ENCODE peak calls at places on chromosomes 3 and 15, in seven cellular contexts. Z, R, B, F, Q, S and A are unnamed samples.

GRCh38 chr15:67834593-67835348 is 5.1 kb downstream of the RNU6-1 start:
- DNase-seq in Q (no peak), F (no peak), Z (no peak), B (no peak), R (no peak), S (no peak), A (no peak)

GRCh38 chr15:22827125-22827524 is 11.3 kb upstream of the NIPA2 start:
- DNase-seq in S (no peak), R (no peak), Q (no peak), F (no peak), Z (no peak), B (no peak), A (no peak)

GRCh38 chr3:46935168-46935858 is 41.2 kb downstream of the CCDC12 start:
- DNase-seq in R (peak), F (peak), S (peak), Q (peak), Z (peak), B (no peak), A (peak)

GRCh38 chr15:60844010-60844409 is 365.1 kb upstream of the ICE2 start:
- DNase-seq in F (no peak), R (no peak), B (no peak), Z (no peak), S (no peak), Q (no peak), A (no peak)

GRCh38 chr3:51390186-51390585 is 899 bp upstream of the RBM15B start:
- DNase-seq in R (no peak), Z (no peak), S (no peak), B (no peak), Q (no peak), F (no peak), A (no peak)

GRCh38 chr15:99992611-99993231 is 259.5 kb upstream of the LYSMD4 start:
- DNase-seq in B (no peak), R (no peak), Z (no peak), F (no peak), Q (no peak), S (no peak), A (no peak)

GRCh38 chr15:54594115-54594514 is 602.6 kb downstream of the RSL24D1 start:
- DNase-seq in Z (no peak), S (no peak), R (no peak), F (no peak), B (no peak), Q (no peak), A (no peak)

GRCh38 chr3:52299815-52300611 is 12.4 kb downstream of the GLYCTK start:
- DNase-seq in B (no peak), S (peak), F (no peak), Q (peak), Z (no peak), R (peak), A (no peak)

GRCh38 chr3:146968204-146968651 is 363.1 kb upstream of the PLSCR5 start:
- DNase-seq in R (peak), Q (peak), F (no peak), S (peak), Z (peak), B (no peak), A (peak)

GRCh38 chr3:44045476-44046275 is 196.0 kb upstream of the TOPAZ1 start:
- DNase-seq in F (peak), S (no peak), B (no peak), R (peak), Z (no peak), Q (peak), A (no peak)

GRCh38 chr3:98961161-98962155 is 60.0 kb upstream of the DCBLD2 start:
- DNase-seq in F (no peak), Q (peak), R (peak), Z (no peak), S (peak), B (no peak), A (peak)

GRCh38 chr3:5304789-5305680 is 117.5 kb downstream of the EDEM1 start:
- DNase-seq in Z (no peak), S (peak), F (no peak), Q (peak), B (no peak), R (peak), A (no peak)

GRCh38 chr15:67386947-67387346 is 132.4 kb downstream of the IQCH start:
- DNase-seq in R (no peak), Z (no peak), B (no peak), F (no peak), Q (no peak), S (no peak), A (no peak)

GRCh38 chr3:186997061-186998054 is 67.0 kb downstream of the ST6GAL1 start:
- DNase-seq in B (no peak), R (no peak), Q (peak), F (no peak), S (no peak), Z (no peak), A (no peak)

GRCh38 chr3:186225603-186226002 is 116.7 kb upstream of the ETV5 start:
- DNase-seq in Q (no peak), F (no peak), S (no peak), B (no peak), R (no peak), Z (no peak), A (no peak)

GRCh38 chr3:127525373-127525772 is 65.2 kb downstream of the TPRA1 start:
- DNase-seq in R (peak), Z (peak), S (peak), F (no peak), Q (peak), B (no peak), A (no peak)

GRCh38 chr3:58628823-58629562 is 37.6 kb downstream of the FAM3D start:
- DNase-seq in F (peak), B (no peak), R (peak), S (peak), Z (peak), Q (peak), A (peak)

GRCh38 chr3:196941846-196942225 is 492 bp downstream of the NCBP2 start:
- DNase-seq in Z (peak), Q (peak), S (peak), B (no peak), F (peak), R (no peak), A (no peak)

GRCh38 chr3:57110797-57111196 is 50.3 kb downstream of the SPATA12 start:
- DNase-seq in B (no peak), R (no peak), Q (no peak), Z (no peak), S (no peak), F (no peak), A (no peak)

GRCh38 chr15:38401101-38401500 is 52.8 kb upstream of the FAM98B start:
- DNase-seq in S (peak), B (no peak), F (no peak), Q (no peak), R (peak), Z (no peak), A (no peak)

GRCh38 chr3:154886437-154886836 is 193.7 kb upstream of the MME start:
- DNase-seq in R (peak), Q (peak), B (no peak), Z (peak), S (peak), F (no peak), A (peak)

GRCh38 chr15:45719490-45719889 is 84.7 kb downstream of the SQOR start:
- DNase-seq in B (no peak), Z (no peak), R (no peak), F (no peak), Q (peak), S (peak), A (no peak)

GRCh38 chr3:72694398-72694797 is 153.8 kb downstream of the SHQ1 start:
- DNase-seq in Z (peak), S (peak), B (no peak), F (no peak), Q (peak), R (peak), A (no peak)

GRCh38 chr3:111874177-111874820 is 15.2 kb downstream of the PHLDB2 start:
- DNase-seq in B (no peak), F (no peak), R (peak), Q (peak), Z (no peak), S (peak), A (no peak)

GRCh38 chr3:150421799-150422548 is 13.9 kb downstream of the TSC22D2 start:
- DNase-seq in B (no peak), Q (no peak), F (no peak), R (no peak), S (peak), Z (no peak), A (no peak)

GRCh38 chr15:83769411-83769960 is 115.6 kb downstream of the ADAMTSL3 start:
- DNase-seq in B (no peak), S (peak), Q (no peak), F (no peak), Z (no peak), R (no peak), A (no peak)

GRCh38 chr3:77348244-77348855 is 308.5 kb downstream of the ROBO2 start:
- DNase-seq in F (no peak), S (peak), R (peak), Z (no peak), B (no peak), Q (peak), A (no peak)

GRCh38 chr3:118151164-118151563 is 883.5 kb downstream of the IGSF11 start:
- DNase-seq in S (no peak), Q (no peak), R (no peak), F (no peak), B (no peak), Z (no peak), A (no peak)

GRCh38 chr3:123605789-123606234 is 21.0 kb upstream of the HACD2 start:
- DNase-seq in B (no peak), Q (no peak), R (no peak), S (no peak), Z (no peak), F (no peak), A (no peak)

GRCh38 chr15:51982770-51983103 is 11.2 kb upstream of the LEO1 start:
- DNase-seq in S (no peak), F (no peak), B (no peak), Z (no peak), R (no peak), Q (no peak), A (no peak)

GRCh38 chr15:35618260-35619188 is 72.6 kb upstream of the DPH6 start:
- DNase-seq in B (no peak), Z (peak), S (peak), R (no peak), Q (no peak), F (no peak), A (no peak)

GRCh38 chr3:164465172-164465571 is 613.1 kb downstream of the SI start:
- DNase-seq in S (peak), F (no peak), B (no peak), Q (peak), R (peak), Z (no peak), A (no peak)

GRCh38 chr15:59885832-59886231 is 118.3 kb upstream of the FOXB1 start:
- DNase-seq in S (peak), F (no peak), Q (no peak), R (no peak), Z (no peak), B (no peak), A (no peak)

GRCh38 chr3:20125912-20126311 is 60.1 kb downstream of the SGO1 start:
- DNase-seq in R (no peak), F (peak), Q (no peak), B (no peak), Z (no peak), S (no peak), A (no peak)

GRCh38 chr15:34799149-34799824 is 3.9 kb upstream of the ACTC1 start:
- DNase-seq in F (peak), Z (no peak), S (peak), Q (no peak), B (no peak), R (no peak), A (no peak)

GRCh38 chr15:31853370-31853769 is 176.9 kb upstream of the CHRNA7 start:
- DNase-seq in Q (no peak), Z (no peak), R (no peak), S (no peak), F (no peak), B (no peak), A (no peak)

GRCh38 chr15:48332642-48333034 is 1.4 kb downstream of the DUT start:
- DNase-seq in Z (no peak), S (no peak), Q (no peak), B (no peak), R (no peak), F (no peak), A (no peak)

GRCh38 chr3:138234401-138235179 is 47.5 kb downstream of the ARMC8 start:
- DNase-seq in R (peak), F (no peak), S (no peak), Q (no peak), Z (peak), B (no peak), A (peak)

GRCh38 chr3:156615592-156616173 is 58.7 kb upstream of the TIPARP start:
- DNase-seq in Z (no peak), S (peak), F (no peak), B (no peak), Q (peak), R (peak), A (no peak)

GRCh38 chr15:74531144-74531811 is 9.7 kb upstream of the ARID3B start:
- DNase-seq in B (no peak), F (no peak), R (peak), S (peak), Z (peak), Q (peak), A (peak)
- H3K4me3 ChIP-seq in B (no peak), F (no peak), R (no peak), S (no peak), Z (no peak), Q (no peak), A (peak)

DNA sequence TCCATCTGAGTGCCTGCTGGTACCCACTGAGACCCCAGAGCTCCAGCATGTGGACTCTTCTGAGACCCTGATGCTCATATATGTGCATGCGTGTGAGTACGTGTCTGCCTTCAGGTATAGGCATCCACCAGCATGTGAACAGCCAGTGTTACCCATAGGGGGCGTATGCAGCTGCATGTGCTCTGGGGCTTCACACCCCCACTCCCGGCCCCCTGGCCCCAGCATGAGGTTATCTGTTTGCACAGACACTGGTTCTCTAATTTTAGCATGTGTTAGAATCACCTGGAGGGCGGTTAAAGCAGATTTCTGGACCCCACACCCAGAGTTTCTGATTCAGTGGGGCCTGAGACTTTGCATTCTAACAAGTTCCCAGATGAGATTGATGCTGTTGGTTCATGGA is 824 bp upstream of the CILP start:
- DNase-seq in F (no peak), R (no peak), B (no peak), Z (no peak), S (no peak), Q (no peak), A (no peak)
- TF ChIP-seq CTCF in F (no peak), R (peak), B (peak), Z (peak), S (peak), Q (peak), A (peak)

GRCh38 chr3:18723426-18723825 is 298.3 kb upstream of the SATB1 start:
- DNase-seq in R (no peak), S (no peak), F (no peak), Q (no peak), B (no peak), Z (no peak), A (no peak)

GRCh38 chr3:18730491-18730890 is 305.4 kb upstream of the SATB1 start:
- DNase-seq in F (no peak), B (no peak), S (no peak), Q (no peak), R (no peak), Z (no peak), A (no peak)

GRCh38 chr3:18729671-18730070 is 304.5 kb upstream of the SATB1 start:
- DNase-seq in S (peak), R (no peak), Q (no peak), Z (no peak), B (no peak), F (no peak), A (no peak)

GRCh38 chr3:18724456-18724855 is 299.3 kb upstream of the SATB1 start:
- DNase-seq in S (no peak), Q (no peak), B (no peak), F (no peak), Z (no peak), R (no peak), A (no peak)

GRCh38 chr3:18725668-18726407 is 300.7 kb upstream of the SATB1 start:
- DNase-seq in B (no peak), Q (no peak), S (peak), Z (no peak), F (no peak), R (no peak), A (no peak)
- H3K4me3 ChIP-seq in B (no peak), Q (no peak), S (no peak), Z (no peak), F (no peak), R (no peak), A (no peak)

GRCh38 chr3:13405614-13406013 is 14.5 kb downstream of the NUP210 start:
- DNase-seq in S (no peak), R (no peak), F (no peak), Z (no peak), Q (no peak), B (no peak), A (no peak)

GRCh38 chr3:13404625-13405452 is 15.3 kb downstream of the NUP210 start:
- DNase-seq in B (no peak), Q (no peak), R (no peak), S (no peak), F (no peak), Z (no peak), A (no peak)

GRCh38 chr3:13401149-13401548 is 19.0 kb downstream of the NUP210 start:
- DNase-seq in B (no peak), Z (no peak), F (no peak), S (no peak), R (no peak), Q (no peak), A (no peak)

GRCh38 chr3:13403818-13404216 is 16.3 kb downstream of the NUP210 start:
- DNase-seq in S (no peak), B (no peak), Z (no peak), F (no peak), Q (no peak), R (no peak), A (no peak)

DNA sequence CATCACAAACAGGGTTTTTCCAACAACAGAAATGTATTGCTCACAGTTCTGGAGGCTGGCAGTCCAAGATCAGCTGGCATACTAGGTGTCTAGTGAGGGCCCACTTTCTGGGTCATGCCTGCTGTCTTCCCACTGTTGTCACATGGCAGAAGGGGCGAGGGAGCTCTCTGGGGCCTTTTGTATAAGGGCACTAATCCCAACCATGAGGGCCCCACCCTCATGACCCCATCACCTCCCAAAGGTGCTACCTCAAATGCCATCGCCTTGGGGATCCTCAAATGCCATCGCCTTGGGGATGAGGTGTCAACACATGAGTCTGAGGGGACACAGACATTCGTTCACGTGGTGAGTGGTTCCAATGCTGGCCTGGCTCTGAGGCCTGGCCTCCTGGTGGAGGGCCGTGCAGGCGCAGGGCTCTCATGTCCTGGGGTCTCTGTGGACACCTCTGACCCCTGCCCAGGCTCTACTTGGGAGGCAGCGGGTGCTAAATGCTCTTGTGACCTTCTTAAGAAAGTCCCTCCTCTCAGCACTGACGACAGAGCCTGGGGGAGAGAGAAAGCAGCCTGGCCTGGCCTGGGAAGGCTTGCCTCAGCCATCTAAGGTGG is 16.8 kb downstream of the NUP210 start:
- DNase-seq in Q (no peak), S (no peak), Z (no peak), R (no peak), B (no peak), F (no peak), A (no peak)
- TF ChIP-seq CTCF in Q (no peak), S (no peak), Z (no peak), R (no peak), B (no peak), F (no peak), A (no peak)

GRCh38 chr3:42906085-42906904 is at the start of gene ZNF662:
- DNase-seq in R (peak), F (peak), S (peak), B (no peak), Z (no peak), Q (no peak), A (no peak)

GRCh38 chr3:42904076-42904475 is 1.9 kb upstream of the ZNF662 start:
- DNase-seq in R (no peak), B (no peak), F (no peak), Z (no peak), Q (no peak), S (no peak), A (no peak)

GRCh38 chr3:42906905-42907183 is 902 bp downstream of the ZNF662 start:
- DNase-seq in B (no peak), R (no peak), Q (no peak), S (no peak), F (no peak), Z (no peak), A (no peak)

GRCh38 chr3:42908675-42909074 is 2.7 kb downstream of the ZNF662 start:
- DNase-seq in R (no peak), Q (no peak), S (no peak), B (no peak), F (no peak), Z (no peak), A (no peak)

GRCh38 chr3:42905740-42906084 is 230 bp upstream of the ZNF662 start:
- DNase-seq in R (peak), S (no peak), F (no peak), B (no peak), Z (no peak), Q (no peak), A (no peak)
- H3K4me3 ChIP-seq in R (peak), S (peak), F (peak), B (peak), Z (peak), Q (peak), A (peak)

GRCh38 chr3:28089527-28089897 is 151.9 kb upstream of the CMC1 start:
- DNase-seq in R (no peak), S (no peak), Q (no peak), B (no peak), Z (no peak), F (no peak), A (no peak)
- TF ChIP-seq CTCF in R (no peak), S (no peak), Q (no peak), B (no peak), Z (no peak), F (no peak), A (no peak)

DNA sequence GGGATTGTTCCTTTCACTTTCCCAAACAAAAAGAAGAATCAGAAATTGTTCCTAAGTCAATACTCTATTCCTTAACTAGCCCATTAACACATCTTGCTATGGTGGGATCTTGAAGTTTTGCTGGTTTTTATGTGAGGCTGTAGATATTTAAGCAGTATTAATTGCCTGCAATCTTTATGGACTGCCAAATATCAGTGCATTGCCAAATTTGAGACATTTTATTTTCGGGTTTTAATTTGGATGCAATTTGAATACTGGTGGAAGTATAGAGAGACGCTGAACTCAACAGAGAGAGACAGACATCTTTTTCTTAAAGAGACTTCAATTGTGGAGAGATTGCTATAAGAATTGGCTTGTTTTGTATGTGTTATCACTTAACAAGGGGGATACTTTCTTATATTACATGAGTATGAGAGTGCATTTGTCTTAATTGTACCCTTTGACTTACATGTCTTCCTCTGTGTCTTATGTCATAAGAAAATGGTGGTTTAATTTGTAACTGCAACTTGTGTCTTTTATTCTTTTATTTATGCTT is 10.0 kb downstream of the CADM2 start:
- DNase-seq in F (no peak), S (no peak), B (no peak), R (no peak), Q (no peak), Z (no peak), A (no peak)
- H3K4me3 ChIP-seq in F (no peak), S (no peak), B (no peak), R (no peak), Q (no peak), Z (no peak), A (no peak)

GRCh38 chr3:34109846-34110245 is 311.4 kb downstream of the PDCD6IP start:
- DNase-seq in F (no peak), B (no peak), S (no peak), Q (no peak), R (no peak), Z (no peak), A (no peak)
- TF ChIP-seq CTCF in F (no peak), B (no peak), S (no peak), Q (no peak), R (no peak), Z (no peak), A (no peak)